ENCODE peak calls at places on chromosomes 6 and 20, in six cellular contexts. G is adrenal gland, E is fibroblast of the aortic adventitia, Q is IMR-90, W is HFF-Myc, D is right atrium auricular region. T is an unnamed sample.

GRCh38 chr6:54654376-54654775 is 192.2 kb upstream of the FAM83B start:
- DNase-seq in E (no peak), G (no peak), D (no peak), W (no peak), Q (no peak), T (no peak)

GRCh38 chr6:106979435-106979884 is 4.9 kb upstream of the CD24 start:
- DNase-seq in W (peak), G (peak), E (peak), Q (peak), D (peak), T (peak)

GRCh38 chr6:11912420-11912819 is 99.7 kb upstream of the HIVEP1 start:
- DNase-seq in E (no peak), G (no peak), D (no peak), W (no peak), Q (no peak), T (no peak)

GRCh38 chr6:56595490-56596122 is 47.1 kb downstream of the DST start:
- DNase-seq in E (peak), G (peak), W (no peak), Q (peak), D (no peak), T (peak)

GRCh38 chr20:61551401-61551800 is 299.3 kb downstream of the CDH4 start:
- DNase-seq in W (no peak), G (no peak), E (no peak), D (no peak), Q (no peak), T (no peak)

GRCh38 chr20:5642155-5642981 is 107.8 kb upstream of the SHLD1 start:
- DNase-seq in D (peak), Q (no peak), E (peak), W (no peak), G (peak), T (peak)

GRCh38 chr6:127520061-127520460 is 926 bp upstream of the MTCL3 start:
- DNase-seq in D (no peak), G (no peak), E (peak), W (no peak), Q (peak), T (no peak)

GRCh38 chr6:158711264-158711663 is 61.4 kb downstream of the SYTL3 start:
- DNase-seq in E (peak), Q (peak), G (no peak), W (no peak), D (no peak), T (no peak)

GRCh38 chr6:47309326-47310130 is at the start of gene TNFRSF21:
- DNase-seq in G (peak), D (peak), E (peak), W (peak), Q (peak), T (peak)

DNA sequence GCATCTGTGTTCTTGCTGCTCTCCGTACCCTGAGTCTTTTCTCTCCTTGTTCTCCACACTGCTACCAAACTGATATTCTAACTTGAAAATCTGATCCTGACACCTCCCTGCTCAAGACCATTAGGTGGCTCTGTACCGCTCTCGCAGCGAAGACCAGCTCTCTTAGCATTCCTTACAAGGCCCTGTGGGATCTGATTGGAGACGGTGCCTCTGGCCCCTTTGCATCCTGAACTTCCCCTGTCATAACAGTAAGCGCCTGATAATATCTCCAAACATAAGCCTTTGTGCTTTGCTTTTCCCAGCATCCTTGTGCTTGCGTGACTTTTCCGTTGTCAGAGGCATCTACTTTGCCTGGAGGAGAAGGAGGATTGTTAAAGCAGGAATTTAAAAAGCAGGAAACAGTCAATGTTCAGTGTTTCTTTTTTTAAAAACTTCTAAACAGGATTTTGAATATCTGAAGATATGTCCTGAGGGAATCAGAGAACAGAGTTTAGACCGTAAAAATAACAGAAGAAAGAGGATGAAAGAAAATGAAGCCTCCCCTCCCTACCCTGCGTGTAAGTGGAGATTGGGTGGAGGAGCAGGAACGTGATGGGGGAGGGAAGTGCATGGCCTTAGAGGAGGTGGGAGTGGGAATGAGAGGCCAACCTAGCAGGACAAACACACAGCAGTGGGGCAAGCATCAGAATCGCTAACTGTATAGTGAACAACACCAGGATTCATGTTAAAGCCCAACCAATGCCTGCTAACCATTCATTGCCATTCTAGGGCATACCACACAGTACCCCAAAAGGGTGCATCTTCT is 89.2 kb upstream of the STMND1 start:
- DNase-seq in Q (peak), W (peak), D (no peak), G (no peak), E (peak), T (no peak)
- TF ChIP-seq CTCF in Q (peak), W (peak), D (peak), G (no peak), E (no peak), T (peak)

DNA sequence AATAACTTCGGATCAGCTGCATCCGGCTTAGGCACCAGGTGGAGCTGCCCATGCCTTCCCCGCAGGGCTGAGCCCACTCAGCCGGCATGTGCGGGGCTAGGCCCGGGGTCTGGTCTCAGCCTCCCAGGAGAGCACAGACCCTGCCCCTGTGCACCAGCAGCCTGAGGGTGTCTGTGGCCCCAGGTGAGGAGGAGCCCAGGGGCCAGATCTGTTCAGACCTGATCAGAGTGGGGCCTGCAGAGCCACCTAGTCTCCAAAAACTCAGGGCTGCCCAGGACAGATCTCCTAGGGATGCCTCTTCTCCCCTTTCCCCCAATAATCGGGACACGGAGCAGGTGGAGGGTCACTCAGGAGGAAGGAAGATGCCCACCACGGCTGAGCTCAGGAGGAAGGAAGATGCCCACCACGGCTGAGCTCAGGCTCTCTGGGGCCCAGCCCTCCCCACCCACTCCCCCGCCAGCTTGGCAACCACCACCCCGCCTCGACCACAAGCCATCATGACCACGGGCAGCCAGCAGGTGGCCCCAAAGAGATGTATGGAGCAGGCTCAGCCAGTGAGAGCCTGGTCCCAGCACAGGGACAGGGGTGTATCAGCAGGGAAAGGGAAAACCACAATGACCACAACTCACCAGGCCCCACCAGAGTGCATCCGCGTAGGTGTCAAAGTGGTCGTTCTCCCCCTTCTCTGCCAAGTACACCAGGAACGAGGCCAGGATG is 30.5 kb downstream of the KCNQ2 start:
- DNase-seq in G (peak), D (no peak), Q (peak), W (no peak), E (peak), T (no peak)
- TF ChIP-seq CTCF in G (no peak), D (peak), Q (peak), W (peak), E (peak), T (peak)

DNA sequence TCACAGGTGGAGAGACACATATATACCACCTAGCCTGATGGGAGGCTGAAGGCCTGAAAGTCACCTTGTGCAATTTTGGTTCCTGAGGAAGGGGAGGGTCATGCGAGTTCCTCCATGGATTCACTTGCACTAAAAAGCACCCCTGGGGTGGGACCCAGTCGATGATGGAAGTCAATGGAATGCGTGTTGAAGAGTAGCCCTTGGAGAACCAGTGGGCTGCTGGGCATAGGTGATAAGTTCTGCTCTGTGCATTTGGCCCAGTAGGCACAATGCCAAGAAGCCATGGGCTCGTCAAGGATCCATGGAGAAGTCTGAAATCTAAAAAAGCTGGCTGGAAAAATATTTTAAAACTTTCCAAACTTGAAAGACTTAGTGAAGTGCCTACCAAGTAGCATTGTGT is 18.9 kb upstream of the SCRT2 start:
- DNase-seq in D (no peak), E (no peak), G (no peak), Q (no peak), W (no peak), T (no peak)
- TF ChIP-seq CTCF in D (no peak), E (no peak), G (no peak), Q (no peak), W (no peak), T (no peak)

GRCh38 chr6:30974488-30975252 is 8.8 kb upstream of the MUC21 start:
- DNase-seq in G (no peak), Q (no peak), W (no peak), E (no peak), D (no peak), T (no peak)
- TF ChIP-seq CTCF in G (no peak), Q (no peak), W (no peak), E (no peak), D (no peak), T (no peak)

GRCh38 chr6:89952696-89953095 is 58.4 kb downstream of the GJA10 start:
- DNase-seq in D (no peak), G (no peak), W (peak), Q (peak), E (no peak), T (no peak)

GRCh38 chr6:89952361-89952680 is 58.1 kb downstream of the GJA10 start:
- DNase-seq in W (no peak), Q (no peak), D (no peak), E (no peak), G (no peak), T (no peak)

GRCh38 chr6:89950879-89951391 is 56.7 kb downstream of the GJA10 start:
- DNase-seq in Q (no peak), W (no peak), G (no peak), E (no peak), D (no peak), T (no peak)

GRCh38 chr6:89950446-89950845 is 56.2 kb downstream of the GJA10 start:
- DNase-seq in Q (no peak), G (no peak), E (no peak), D (no peak), W (no peak), T (no peak)

GRCh38 chr6:89951574-89952360 is 57.5 kb downstream of the GJA10 start:
- DNase-seq in Q (peak), W (no peak), E (peak), D (no peak), G (peak), T (no peak)
- TF ChIP-seq CTCF in Q (no peak), W (no peak), E (no peak), D (no peak), G (no peak), T (no peak)

DNA sequence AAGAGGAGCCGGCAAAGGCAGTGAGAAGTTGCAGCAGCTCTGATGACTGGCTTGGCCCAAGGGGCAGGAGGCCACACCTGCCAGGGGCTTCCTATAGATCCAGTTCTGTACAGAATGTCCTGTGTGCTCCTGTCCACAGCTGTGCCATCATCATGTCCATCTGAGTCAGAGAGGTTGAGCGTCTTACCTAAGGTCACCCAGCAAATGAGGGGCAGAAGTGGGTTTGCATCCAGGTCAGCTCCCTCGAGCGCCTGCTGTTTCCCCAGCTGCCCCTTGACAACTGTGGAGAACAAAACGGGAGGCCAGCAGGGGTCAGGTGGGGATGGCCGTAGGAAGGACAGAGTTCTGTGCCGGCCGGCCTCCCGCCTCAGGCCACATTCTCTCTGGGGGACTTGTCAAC is 47.6 kb downstream of the DLGAP4 start:
- DNase-seq in G (no peak), Q (no peak), D (no peak), W (no peak), E (no peak), T (no peak)
- TF ChIP-seq CTCF in G (no peak), Q (no peak), D (no peak), W (no peak), E (no peak), T (no peak)